ENCODE peak calls at places on chromosome 18, in eight cellular contexts. One of them, this sample, is unnamed.

GRCh38 chr18:66749030-66749429 is 145.1 kb upstream of the CDH19 start:
- DNase-seq in Kasumi-1: peak; percentile 24
- DNase-seq in activated T-cell treated with anti-CD3 and anti-CD28 coated beads for 1 hour: no peak
- DNase-seq in Daoy: no peak
- DNase-seq in activated CD4-positive, alpha-beta T cell treated with anti-CD3 and anti-CD28 coated beads for 48 hours: no peak
- DNase-seq in adrenal gland: no peak
- DNase-seq in NCI-H1417: peak; percentile 37
- DNase-seq in kidney tubule cell: no peak
- DNase-seq in this sample: no peak

GRCh38 chr18:76126327-76126726 is 368.7 kb downstream of the ZNF516 start:
- DNase-seq in activated CD4-positive, alpha-beta T cell treated with anti-CD3 and anti-CD28 coated beads for 48 hours: no peak
- DNase-seq in Daoy: peak; percentile 20
- DNase-seq in adrenal gland: no peak
- DNase-seq in NCI-H1417: no peak
- DNase-seq in Kasumi-1: no peak
- DNase-seq in activated T-cell treated with anti-CD3 and anti-CD28 coated beads for 1 hour: no peak
- DNase-seq in kidney tubule cell: no peak
- DNase-seq in this sample: no peak

GRCh38 chr18:13273800-13274199 is 55.2 kb downstream of the LDLRAD4 start:
- DNase-seq in activated T-cell treated with anti-CD3 and anti-CD28 coated beads for 1 hour: no peak
- DNase-seq in activated CD4-positive, alpha-beta T cell treated with anti-CD3 and anti-CD28 coated beads for 48 hours: peak; percentile 38
- DNase-seq in NCI-H1417: no peak
- DNase-seq in Daoy: no peak
- DNase-seq in adrenal gland: no peak
- DNase-seq in kidney tubule cell: no peak
- DNase-seq in Kasumi-1: no peak
- DNase-seq in this sample: no peak

GRCh38 chr18:11905613-11906012 is 2.5 kb downstream of the MPPE1 start:
- DNase-seq in adrenal gland: no peak
- DNase-seq in kidney tubule cell: peak; percentile 74
- DNase-seq in NCI-H1417: no peak
- DNase-seq in activated CD4-positive, alpha-beta T cell treated with anti-CD3 and anti-CD28 coated beads for 48 hours: no peak
- DNase-seq in Daoy: no peak
- DNase-seq in activated T-cell treated with anti-CD3 and anti-CD28 coated beads for 1 hour: no peak
- DNase-seq in Kasumi-1: no peak
- DNase-seq in this sample: no peak

GRCh38 chr18:3626927-3627240 is 176.9 kb downstream of the TGIF1 start:
- DNase-seq in Kasumi-1: no peak
- DNase-seq in kidney tubule cell: no peak
- DNase-seq in Daoy: no peak
- DNase-seq in adrenal gland: no peak
- DNase-seq in NCI-H1417: no peak
- DNase-seq in activated T-cell treated with anti-CD3 and anti-CD28 coated beads for 1 hour: no peak
- DNase-seq in activated CD4-positive, alpha-beta T cell treated with anti-CD3 and anti-CD28 coated beads for 48 hours: no peak
- DNase-seq in this sample: no peak

GRCh38 chr18:63301458-63301857 is 18.1 kb downstream of the BCL2 start:
- DNase-seq in activated T-cell treated with anti-CD3 and anti-CD28 coated beads for 1 hour: no peak
- DNase-seq in NCI-H1417: no peak
- DNase-seq in activated CD4-positive, alpha-beta T cell treated with anti-CD3 and anti-CD28 coated beads for 48 hours: peak; percentile 37
- DNase-seq in adrenal gland: no peak
- DNase-seq in Kasumi-1: no peak
- DNase-seq in Daoy: no peak
- DNase-seq in kidney tubule cell: peak; percentile 38
- DNase-seq in this sample: no peak

GRCh38 chr18:8745355-8746014 is 40.1 kb downstream of the MTCL1 start:
- DNase-seq in Daoy: no peak
- DNase-seq in adrenal gland: no peak
- DNase-seq in activated CD4-positive, alpha-beta T cell treated with anti-CD3 and anti-CD28 coated beads for 48 hours: no peak
- DNase-seq in kidney tubule cell: no peak
- DNase-seq in Kasumi-1: no peak
- DNase-seq in activated T-cell treated with anti-CD3 and anti-CD28 coated beads for 1 hour: no peak
- DNase-seq in NCI-H1417: no peak
- DNase-seq in this sample: no peak

GRCh38 chr18:24019641-24020331 is 5.2 kb downstream of the TTC39C start:
- DNase-seq in adrenal gland: no peak
- DNase-seq in Daoy: no peak
- DNase-seq in activated T-cell treated with anti-CD3 and anti-CD28 coated beads for 1 hour: no peak
- DNase-seq in NCI-H1417: no peak
- DNase-seq in activated CD4-positive, alpha-beta T cell treated with anti-CD3 and anti-CD28 coated beads for 48 hours: peak; percentile 60
- DNase-seq in kidney tubule cell: no peak
- DNase-seq in Kasumi-1: peak; percentile 82
- DNase-seq in this sample: no peak

GRCh38 chr18:12460874-12461273 is 53.1 kb downstream of the PRELID3A start:
- DNase-seq in activated CD4-positive, alpha-beta T cell treated with anti-CD3 and anti-CD28 coated beads for 48 hours: no peak
- DNase-seq in adrenal gland: peak; percentile 62
- DNase-seq in kidney tubule cell: no peak
- DNase-seq in NCI-H1417: no peak
- DNase-seq in Kasumi-1: peak; percentile 65
- DNase-seq in activated T-cell treated with anti-CD3 and anti-CD28 coated beads for 1 hour: no peak
- DNase-seq in Daoy: no peak
- DNase-seq in this sample: no peak

GRCh38 chr18:37577051-37577611 is 11.5 kb upstream of the CELF4 start:
- DNase-seq in Daoy: no peak
- DNase-seq in activated T-cell treated with anti-CD3 and anti-CD28 coated beads for 1 hour: no peak
- DNase-seq in Kasumi-1: no peak
- DNase-seq in activated CD4-positive, alpha-beta T cell treated with anti-CD3 and anti-CD28 coated beads for 48 hours: no peak
- DNase-seq in kidney tubule cell: no peak
- DNase-seq in NCI-H1417: no peak
- DNase-seq in adrenal gland: no peak
- DNase-seq in this sample: no peak

GRCh38 chr18:22470511-22471181 is 52.9 kb upstream of the CTAGE1 start:
- DNase-seq in Kasumi-1: no peak
- DNase-seq in NCI-H1417: no peak
- DNase-seq in Daoy: peak; percentile 77
- DNase-seq in activated CD4-positive, alpha-beta T cell treated with anti-CD3 and anti-CD28 coated beads for 48 hours: no peak
- DNase-seq in adrenal gland: no peak
- DNase-seq in kidney tubule cell: no peak
- DNase-seq in activated T-cell treated with anti-CD3 and anti-CD28 coated beads for 1 hour: no peak
- DNase-seq in this sample: no peak

GRCh38 chr18:49944681-49945080 is 131.3 kb upstream of the ACAA2 start:
- DNase-seq in Kasumi-1: no peak
- DNase-seq in activated CD4-positive, alpha-beta T cell treated with anti-CD3 and anti-CD28 coated beads for 48 hours: no peak
- DNase-seq in NCI-H1417: peak; percentile 39
- DNase-seq in adrenal gland: no peak
- DNase-seq in kidney tubule cell: peak; percentile 12
- DNase-seq in activated T-cell treated with anti-CD3 and anti-CD28 coated beads for 1 hour: no peak
- DNase-seq in Daoy: no peak
- DNase-seq in this sample: no peak

GRCh38 chr18:46387426-46388131 is 269.4 kb downstream of the LOXHD1 start:
- DNase-seq in adrenal gland: no peak
- DNase-seq in kidney tubule cell: peak; percentile 92
- DNase-seq in NCI-H1417: no peak
- DNase-seq in activated CD4-positive, alpha-beta T cell treated with anti-CD3 and anti-CD28 coated beads for 48 hours: no peak
- DNase-seq in activated T-cell treated with anti-CD3 and anti-CD28 coated beads for 1 hour: no peak
- DNase-seq in Kasumi-1: no peak
- DNase-seq in Daoy: peak; percentile 23
- DNase-seq in this sample: no peak

GRCh38 chr18:31596081-31596872 is 4.6 kb downstream of the TTR start:
- DNase-seq in NCI-H1417: no peak
- DNase-seq in kidney tubule cell: peak; percentile 96
- DNase-seq in Kasumi-1: no peak
- DNase-seq in Daoy: no peak
- DNase-seq in activated T-cell treated with anti-CD3 and anti-CD28 coated beads for 1 hour: no peak
- DNase-seq in adrenal gland: no peak
- DNase-seq in activated CD4-positive, alpha-beta T cell treated with anti-CD3 and anti-CD28 coated beads for 48 hours: no peak
- DNase-seq in this sample: no peak

GRCh38 chr18:42929857-42930256 is 185.6 kb downstream of the RIT2 start:
- DNase-seq in activated T-cell treated with anti-CD3 and anti-CD28 coated beads for 1 hour: no peak
- DNase-seq in adrenal gland: no peak
- DNase-seq in Daoy: no peak
- DNase-seq in NCI-H1417: no peak
- DNase-seq in kidney tubule cell: peak; percentile 26
- DNase-seq in activated CD4-positive, alpha-beta T cell treated with anti-CD3 and anti-CD28 coated beads for 48 hours: no peak
- DNase-seq in Kasumi-1: no peak
- DNase-seq in this sample: no peak

GRCh38 chr18:68454511-68455228 is 260.2 kb downstream of the TMX3 start:
- DNase-seq in activated T-cell treated with anti-CD3 and anti-CD28 coated beads for 1 hour: no peak
- DNase-seq in Kasumi-1: no peak
- DNase-seq in adrenal gland: no peak
- DNase-seq in activated CD4-positive, alpha-beta T cell treated with anti-CD3 and anti-CD28 coated beads for 48 hours: no peak
- DNase-seq in NCI-H1417: no peak
- DNase-seq in kidney tubule cell: peak; percentile 43
- DNase-seq in Daoy: no peak
- DNase-seq in this sample: no peak

GRCh38 chr18:75065251-75066000 is 143.5 kb downstream of the PTGR3 start:
- DNase-seq in activated CD4-positive, alpha-beta T cell treated with anti-CD3 and anti-CD28 coated beads for 48 hours: no peak
- DNase-seq in NCI-H1417: no peak
- DNase-seq in Kasumi-1: no peak
- DNase-seq in adrenal gland: no peak
- DNase-seq in activated T-cell treated with anti-CD3 and anti-CD28 coated beads for 1 hour: no peak
- DNase-seq in Daoy: no peak
- DNase-seq in kidney tubule cell: no peak
- DNase-seq in this sample: no peak

GRCh38 chr18:48393776-48394175 is 15.4 kb downstream of the ZBTB7C start:
- DNase-seq in activated T-cell treated with anti-CD3 and anti-CD28 coated beads for 1 hour: no peak
- DNase-seq in Daoy: no peak
- DNase-seq in kidney tubule cell: no peak
- DNase-seq in adrenal gland: no peak
- DNase-seq in Kasumi-1: no peak
- DNase-seq in NCI-H1417: no peak
- DNase-seq in activated CD4-positive, alpha-beta T cell treated with anti-CD3 and anti-CD28 coated beads for 48 hours: no peak
- DNase-seq in this sample: no peak

GRCh38 chr18:69444221-69444620 is 43.5 kb downstream of the DOK6 start:
- DNase-seq in activated CD4-positive, alpha-beta T cell treated with anti-CD3 and anti-CD28 coated beads for 48 hours: no peak
- DNase-seq in activated T-cell treated with anti-CD3 and anti-CD28 coated beads for 1 hour: no peak
- DNase-seq in NCI-H1417: no peak
- DNase-seq in Daoy: no peak
- DNase-seq in kidney tubule cell: no peak
- DNase-seq in Kasumi-1: no peak
- DNase-seq in adrenal gland: no peak
- DNase-seq in this sample: no peak

GRCh38 chr18:58416704-58417683 is 211.9 kb downstream of the ALPK2 start:
- DNase-seq in Kasumi-1: no peak
- DNase-seq in activated T-cell treated with anti-CD3 and anti-CD28 coated beads for 1 hour: no peak
- DNase-seq in activated CD4-positive, alpha-beta T cell treated with anti-CD3 and anti-CD28 coated beads for 48 hours: no peak
- DNase-seq in kidney tubule cell: peak; percentile 53
- DNase-seq in NCI-H1417: no peak
- DNase-seq in adrenal gland: no peak
- DNase-seq in Daoy: no peak
- DNase-seq in this sample: no peak

GRCh38 chr18:62037012-62037742 is 144.4 kb upstream of the RNF152 start:
- DNase-seq in NCI-H1417: no peak
- DNase-seq in activated CD4-positive, alpha-beta T cell treated with anti-CD3 and anti-CD28 coated beads for 48 hours: no peak
- DNase-seq in activated T-cell treated with anti-CD3 and anti-CD28 coated beads for 1 hour: no peak
- DNase-seq in adrenal gland: no peak
- DNase-seq in Kasumi-1: no peak
- DNase-seq in Daoy: no peak
- DNase-seq in kidney tubule cell: no peak
- DNase-seq in this sample: no peak

GRCh38 chr18:76697441-76697901 is 124.9 kb upstream of the ZNF236 start:
- DNase-seq in activated T-cell treated with anti-CD3 and anti-CD28 coated beads for 1 hour: no peak
- DNase-seq in activated CD4-positive, alpha-beta T cell treated with anti-CD3 and anti-CD28 coated beads for 48 hours: no peak
- DNase-seq in Kasumi-1: no peak
- DNase-seq in Daoy: no peak
- DNase-seq in kidney tubule cell: peak; percentile 30
- DNase-seq in NCI-H1417: peak; percentile 70
- DNase-seq in adrenal gland: no peak
- DNase-seq in this sample: no peak

GRCh38 chr18:12883003-12883683 is 894 bp downstream of the PTPN2 start:
- DNase-seq in adrenal gland: no peak
- DNase-seq in NCI-H1417: peak; percentile 69
- DNase-seq in kidney tubule cell: no peak
- DNase-seq in activated T-cell treated with anti-CD3 and anti-CD28 coated beads for 1 hour: peak; percentile 6
- DNase-seq in Kasumi-1: no peak
- DNase-seq in Daoy: no peak
- DNase-seq in activated CD4-positive, alpha-beta T cell treated with anti-CD3 and anti-CD28 coated beads for 48 hours: no peak
- DNase-seq in this sample: no peak

GRCh38 chr18:47251289-47252120 is at the start of gene SKOR2:
- DNase-seq in adrenal gland: no peak
- DNase-seq in Daoy: peak; percentile 65
- DNase-seq in activated T-cell treated with anti-CD3 and anti-CD28 coated beads for 1 hour: no peak
- DNase-seq in NCI-H1417: no peak
- DNase-seq in activated CD4-positive, alpha-beta T cell treated with anti-CD3 and anti-CD28 coated beads for 48 hours: peak; percentile 41
- DNase-seq in kidney tubule cell: no peak
- DNase-seq in Kasumi-1: no peak
- DNase-seq in this sample: no peak

GRCh38 chr18:9454061-9454703 is 21.1 kb upstream of the RALBP1 start:
- DNase-seq in adrenal gland: no peak
- DNase-seq in activated T-cell treated with anti-CD3 and anti-CD28 coated beads for 1 hour: no peak
- DNase-seq in NCI-H1417: no peak
- DNase-seq in Kasumi-1: no peak
- DNase-seq in activated CD4-positive, alpha-beta T cell treated with anti-CD3 and anti-CD28 coated beads for 48 hours: no peak
- DNase-seq in Daoy: no peak
- DNase-seq in kidney tubule cell: peak; percentile 74
- DNase-seq in this sample: no peak

GRCh38 chr18:31667185-31667584 is 17.2 kb downstream of the B4GALT6 start:
- DNase-seq in Daoy: no peak
- DNase-seq in activated CD4-positive, alpha-beta T cell treated with anti-CD3 and anti-CD28 coated beads for 48 hours: no peak
- DNase-seq in activated T-cell treated with anti-CD3 and anti-CD28 coated beads for 1 hour: no peak
- DNase-seq in kidney tubule cell: no peak
- DNase-seq in Kasumi-1: no peak
- DNase-seq in NCI-H1417: no peak
- DNase-seq in adrenal gland: no peak
- DNase-seq in this sample: no peak

GRCh38 chr18:58539659-58540380 is 89.1 kb downstream of the ALPK2 start:
- DNase-seq in NCI-H1417: no peak
- DNase-seq in Daoy: no peak
- DNase-seq in activated CD4-positive, alpha-beta T cell treated with anti-CD3 and anti-CD28 coated beads for 48 hours: no peak
- DNase-seq in activated T-cell treated with anti-CD3 and anti-CD28 coated beads for 1 hour: no peak
- DNase-seq in Kasumi-1: no peak
- DNase-seq in kidney tubule cell: no peak
- DNase-seq in adrenal gland: no peak
- DNase-seq in this sample: no peak

GRCh38 chr18:9951022-9951859 is 37.4 kb downstream of the VAPA start:
- DNase-seq in NCI-H1417: peak; percentile 74
- DNase-seq in kidney tubule cell: peak; percentile 52
- DNase-seq in Daoy: peak; percentile 25
- DNase-seq in activated CD4-positive, alpha-beta T cell treated with anti-CD3 and anti-CD28 coated beads for 48 hours: peak; percentile 30
- DNase-seq in adrenal gland: no peak
- DNase-seq in activated T-cell treated with anti-CD3 and anti-CD28 coated beads for 1 hour: no peak
- DNase-seq in Kasumi-1: peak; percentile 58
- DNase-seq in this sample: no peak

GRCh38 chr18:68713791-68714190 is 1.1 kb downstream of the TMX3 start:
- DNase-seq in kidney tubule cell: peak; percentile 4
- DNase-seq in NCI-H1417: no peak
- DNase-seq in Daoy: no peak
- DNase-seq in activated T-cell treated with anti-CD3 and anti-CD28 coated beads for 1 hour: no peak
- DNase-seq in activated CD4-positive, alpha-beta T cell treated with anti-CD3 and anti-CD28 coated beads for 48 hours: no peak
- DNase-seq in adrenal gland: no peak
- DNase-seq in Kasumi-1: no peak
- DNase-seq in this sample: no peak

GRCh38 chr18:63113899-63114565 is 205.5 kb downstream of the BCL2 start:
- DNase-seq in adrenal gland: no peak
- DNase-seq in Kasumi-1: peak; percentile 22
- DNase-seq in NCI-H1417: no peak
- DNase-seq in activated CD4-positive, alpha-beta T cell treated with anti-CD3 and anti-CD28 coated beads for 48 hours: no peak
- DNase-seq in kidney tubule cell: no peak
- DNase-seq in Daoy: no peak
- DNase-seq in activated T-cell treated with anti-CD3 and anti-CD28 coated beads for 1 hour: no peak
- DNase-seq in this sample: no peak

GRCh38 chr18:8610442-8610801 is 1.2 kb downstream of the RAB12 start:
- DNase-seq in activated CD4-positive, alpha-beta T cell treated with anti-CD3 and anti-CD28 coated beads for 48 hours: peak; percentile 41
- DNase-seq in adrenal gland: peak; percentile 31
- DNase-seq in Kasumi-1: peak; percentile 3
- DNase-seq in activated T-cell treated with anti-CD3 and anti-CD28 coated beads for 1 hour: no peak
- DNase-seq in Daoy: no peak
- DNase-seq in NCI-H1417: no peak
- DNase-seq in kidney tubule cell: peak; percentile 26
- DNase-seq in this sample: no peak

GRCh38 chr18:7918696-7919095 is 351.6 kb downstream of the PTPRM start:
- DNase-seq in NCI-H1417: no peak
- DNase-seq in adrenal gland: no peak
- DNase-seq in kidney tubule cell: no peak
- DNase-seq in activated CD4-positive, alpha-beta T cell treated with anti-CD3 and anti-CD28 coated beads for 48 hours: no peak
- DNase-seq in activated T-cell treated with anti-CD3 and anti-CD28 coated beads for 1 hour: no peak
- DNase-seq in Kasumi-1: no peak
- DNase-seq in Daoy: no peak
- DNase-seq in this sample: no peak

GRCh38 chr18:7923105-7923504 is 356.0 kb downstream of the PTPRM start:
- DNase-seq in Daoy: no peak
- DNase-seq in adrenal gland: no peak
- DNase-seq in NCI-H1417: no peak
- DNase-seq in activated CD4-positive, alpha-beta T cell treated with anti-CD3 and anti-CD28 coated beads for 48 hours: no peak
- DNase-seq in activated T-cell treated with anti-CD3 and anti-CD28 coated beads for 1 hour: no peak
- DNase-seq in kidney tubule cell: no peak
- DNase-seq in Kasumi-1: no peak
- DNase-seq in this sample: no peak

GRCh38 chr18:58180738-58181353 is 136.8 kb downstream of the NEDD4L start:
- DNase-seq in adrenal gland: peak; percentile 28
- DNase-seq in activated T-cell treated with anti-CD3 and anti-CD28 coated beads for 1 hour: peak; percentile 52
- DNase-seq in Kasumi-1: peak; percentile 45
- DNase-seq in NCI-H1417: peak; percentile 91
- DNase-seq in activated CD4-positive, alpha-beta T cell treated with anti-CD3 and anti-CD28 coated beads for 48 hours: peak; percentile 74
- DNase-seq in kidney tubule cell: peak; percentile 69
- DNase-seq in Daoy: peak; percentile 36
- DNase-seq in this sample: peak; percentile 47